ENCODE peak calls at places on chromosomes 1 and 21, in ten cellular contexts. Y is AG04449; J is stimulated activated CD4-positive, alpha-beta T cell treated with anti-CD3 and anti-CD28 coated beads, Interleukin-1b, Interleukin-23, amount 100 ng/mL, for 4 hours; R is activated CD4-positive, alpha-beta T cell treated with anti-CD3 and anti-CD28 coated beads, Interleukin-2, amount 50 U/mL, for 1 hour; U is T follicular helper cell; G is tibial nerve; N is SHP77; C is iris pigment epithelial cell; Z is NCI-H1436 treated with DMSO at 0.1 percent for 48 hours; H is A549. V is an unnamed sample.

GRCh38 chr1:214843281-214843680 is 239.3 kb upstream of the KCNK2 start:
- DNase-seq in Y (no peak), J (no peak), R (no peak), U (no peak), G (no peak), N (no peak), C (peak), Z (no peak), H (no peak), V (no peak)

GRCh38 chr1:53112271-53112774 is 30.1 kb downstream of the SLC1A7 start:
- DNase-seq in Y (peak), J (no peak), R (no peak), U (no peak), G (no peak), N (no peak), C (peak), Z (no peak), H (peak), V (no peak)

GRCh38 chr1:207336559-207337467 is 15.3 kb downstream of the CD55 start:
- DNase-seq in Y (no peak), J (no peak), R (no peak), U (no peak), G (no peak), N (no peak), C (peak), Z (no peak), H (peak), V (no peak)

GRCh38 chr1:218872928-218873327 is 300.8 kb upstream of the LYPLAL1 start:
- DNase-seq in Y (no peak), J (no peak), R (no peak), U (no peak), G (no peak), N (no peak), C (no peak), Z (no peak), H (no peak), V (no peak)

GRCh38 chr1:17232759-17233661 is 15.9 kb upstream of the PADI3 start:
- DNase-seq in Y (peak), J (no peak), R (no peak), U (no peak), G (no peak), N (no peak), C (peak), Z (no peak), H (peak), V (no peak)

GRCh38 chr1:183989604-183990003 is 47.9 kb downstream of the COLGALT2 start:
- DNase-seq in Y (no peak), J (no peak), R (no peak), U (no peak), G (no peak), N (no peak), C (no peak), Z (no peak), H (no peak), V (no peak)

GRCh38 chr1:231236131-231236571 is 4.9 kb upstream of the GNPAT start:
- DNase-seq in Y (no peak), J (no peak), R (no peak), U (no peak), G (no peak), N (no peak), C (no peak), Z (no peak), H (no peak), V (no peak)

GRCh38 chr1:20266642-20267041 is 24.0 kb upstream of the VWA5B1 start:
- DNase-seq in Y (no peak), J (no peak), R (no peak), U (no peak), G (no peak), N (no peak), C (no peak), Z (no peak), H (no peak), V (no peak)

GRCh38 chr1:18920931-18921330 is 18.6 kb upstream of the ALDH4A1 start:
- DNase-seq in Y (no peak), J (no peak), R (no peak), U (no peak), G (no peak), N (no peak), C (no peak), Z (no peak), H (no peak), V (no peak)

GRCh38 chr1:209823143-209824041 is 4.4 kb upstream of the UTP25 start:
- DNase-seq in Y (no peak), J (no peak), R (no peak), U (no peak), G (no peak), N (peak), C (peak), Z (no peak), H (peak), V (no peak)

GRCh38 chr1:7641587-7642417 is 129.3 kb upstream of the VAMP3 start:
- DNase-seq in Y (no peak), J (no peak), R (no peak), U (no peak), G (no peak), N (peak), C (no peak), Z (no peak), H (no peak), V (no peak)

GRCh38 chr1:207323425-207323976 is 2.0 kb downstream of the CD55 start:
- DNase-seq in Y (no peak), J (no peak), R (no peak), U (no peak), G (no peak), N (no peak), C (no peak), Z (no peak), H (no peak), V (no peak)

GRCh38 chr1:93605812-93606512 is 75.7 kb downstream of the BCAR3 start:
- DNase-seq in Y (no peak), J (no peak), R (no peak), U (no peak), G (no peak), N (no peak), C (peak), Z (no peak), H (peak), V (no peak)

GRCh38 chr1:84504580-84505021 is 1.6 kb upstream of the SPATA1 start:
- DNase-seq in Y (peak), J (no peak), R (no peak), U (no peak), G (no peak), N (no peak), C (peak), Z (no peak), H (peak), V (no peak)

GRCh38 chr1:234612352-234613127 is 2.6 kb upstream of the IRF2BP2 start:
- DNase-seq in Y (peak), J (peak), R (peak), U (peak), G (peak), N (peak), C (peak), Z (peak), H (peak), V (peak)

GRCh38 chr1:1858382-1859086 is 32.4 kb downstream of the GNB1 start:
- DNase-seq in Y (peak), J (no peak), R (peak), U (peak), G (peak), N (peak), C (peak), Z (no peak), H (peak), V (peak)

GRCh38 chr1:216750031-216750627 is 26.9 kb upstream of the ESRRG start:
- DNase-seq in Y (peak), J (no peak), R (no peak), U (no peak), G (no peak), N (peak), C (peak), Z (peak), H (peak), V (peak)

GRCh38 chr1:109208847-109209463 is 4.8 kb upstream of the SARS1 start:
- DNase-seq in Y (no peak), J (no peak), R (no peak), U (no peak), G (no peak), N (no peak), C (no peak), Z (no peak), H (no peak), V (no peak)

GRCh38 chr1:101261629-101262028 is 24.8 kb downstream of the S1PR1 start:
- DNase-seq in Y (no peak), J (no peak), R (no peak), U (no peak), G (no peak), N (no peak), C (no peak), Z (no peak), H (no peak), V (no peak)

GRCh38 chr1:153734380-153735089 is 6.7 kb downstream of the INTS3 start:
- DNase-seq in Y (no peak), J (no peak), R (no peak), U (no peak), G (no peak), N (no peak), C (no peak), Z (no peak), H (no peak), V (no peak)

GRCh38 chr1:212561501-212561931 is 47.0 kb upstream of the ATF3 start:
- DNase-seq in Y (no peak), J (no peak), R (no peak), U (no peak), G (no peak), N (no peak), C (peak), Z (no peak), H (peak), V (no peak)

GRCh38 chr1:214474467-214474866 is 76.9 kb downstream of the PTPN14 start:
- DNase-seq in Y (no peak), J (no peak), R (no peak), U (no peak), G (no peak), N (no peak), C (no peak), Z (no peak), H (no peak), V (no peak)

GRCh38 chr1:205800973-205801703 is 11.9 kb downstream of the SLC41A1 start:
- DNase-seq in Y (no peak), J (no peak), R (no peak), U (no peak), G (no peak), N (no peak), C (no peak), Z (no peak), H (no peak), V (no peak)

GRCh38 chr21:17537299-17537698 is 24.5 kb downstream of the CXADR start:
- DNase-seq in Y (no peak), J (no peak), R (no peak), U (no peak), G (no peak), N (no peak), C (peak), Z (no peak), H (peak), V (no peak)

GRCh38 chr1:155296660-155297059 is 4.6 kb downstream of the PKLR start:
- DNase-seq in Y (no peak), J (no peak), R (no peak), U (no peak), G (no peak), N (no peak), C (no peak), Z (no peak), H (no peak), V (no peak)

GRCh38 chr21:44010429-44010828 is 1.7 kb upstream of the TRAPPC10 start:
- DNase-seq in Y (no peak), J (no peak), R (no peak), U (no peak), G (no peak), N (peak), C (no peak), Z (no peak), H (no peak), V (no peak)

GRCh38 chr1:183609313-183609712 is 19.1 kb upstream of the NCF2 start:
- DNase-seq in Y (no peak), J (no peak), R (no peak), U (no peak), G (peak), N (peak), C (peak), Z (no peak), H (peak), V (no peak)

GRCh38 chr1:198156745-198157240 is at the start of gene NEK7:
- DNase-seq in Y (no peak), J (no peak), R (peak), U (peak), G (peak), N (peak), C (peak), Z (peak), H (peak), V (peak)

GRCh38 chr1:34188418-34188817 is 11.7 kb downstream of the C1orf94 start:
- DNase-seq in Y (no peak), J (no peak), R (no peak), U (no peak), G (no peak), N (no peak), C (no peak), Z (no peak), H (no peak), V (no peak)

GRCh38 chr1:77605246-77606026 is 77.0 kb downstream of the ZZZ3 start:
- DNase-seq in Y (peak), J (no peak), R (no peak), U (no peak), G (peak), N (no peak), C (peak), Z (no peak), H (no peak), V (no peak)

GRCh38 chr1:222443566-222443965 is 104.3 kb downstream of the HHIPL2 start:
- DNase-seq in Y (no peak), J (no peak), R (no peak), U (no peak), G (no peak), N (no peak), C (no peak), Z (no peak), H (no peak), V (no peak)

GRCh38 chr1:56798053-56798471 is 21.1 kb downstream of the FYB2 start:
- DNase-seq in Y (no peak), J (no peak), R (no peak), U (no peak), G (no peak), N (no peak), C (peak), Z (no peak), H (no peak), V (no peak)

GRCh38 chr1:175373786-175374623 is 181.4 kb upstream of the KIAA0040 start:
- DNase-seq in Y (no peak), J (no peak), R (no peak), U (no peak), G (no peak), N (peak), C (peak), Z (no peak), H (peak), V (peak)

GRCh38 chr1:99672500-99673213 is 26.7 kb downstream of the PALMD start:
- DNase-seq in Y (no peak), J (no peak), R (no peak), U (no peak), G (no peak), N (no peak), C (peak), Z (no peak), H (no peak), V (no peak)

GRCh38 chr1:14390816-14391215 is 207.7 kb upstream of the KAZN start:
- DNase-seq in Y (no peak), J (no peak), R (no peak), U (no peak), G (no peak), N (no peak), C (no peak), Z (no peak), H (no peak), V (no peak)

GRCh38 chr1:106435269-106435668 is 621.2 kb upstream of the PRMT6 start:
- DNase-seq in Y (no peak), J (no peak), R (no peak), U (no peak), G (no peak), N (no peak), C (no peak), Z (no peak), H (no peak), V (no peak)

V was measured in HuH-7.5.